ENCODE peak calls at places on chromosomes 3 and 15, in six cellular contexts. B is stomach, Q is transverse colon, T is IMR-90, D is heart right ventricle, G is tibial nerve. C is an unnamed sample.

GRCh38 chr3:150371741-150372254 is 36.3 kb upstream of the TSC22D2 start:
- DNase-seq in B (peak), Q (peak), T (peak), D (no peak), G (peak), C (no peak)

GRCh38 chr3:162546910-162547309 is 1050.3 kb downstream of the OTOL1 start:
- DNase-seq in B (no peak), Q (no peak), T (no peak), D (no peak), G (no peak), C (no peak)

GRCh38 chr3:148866261-148866660 is 1.2 kb downstream of the CPA3 start:
- DNase-seq in B (no peak), Q (no peak), T (peak), D (no peak), G (no peak), C (no peak)

GRCh38 chr3:151403246-151403645 is 18.7 kb upstream of the P2RY12 start:
- DNase-seq in B (no peak), Q (no peak), T (peak), D (no peak), G (no peak), C (no peak)

GRCh38 chr3:171088984-171089754 is 62.6 kb upstream of the SLC2A2 start:
- DNase-seq in B (no peak), Q (no peak), T (peak), D (no peak), G (no peak), C (no peak)

GRCh38 chr3:156750874-156751245 is 75.3 kb upstream of the LEKR1 start:
- DNase-seq in B (no peak), Q (no peak), T (peak), D (no peak), G (no peak), C (no peak)

GRCh38 chr3:127565711-127566110 is 24.8 kb downstream of the TPRA1 start:
- DNase-seq in B (no peak), Q (no peak), T (no peak), D (no peak), G (no peak), C (no peak)

GRCh38 chr15:86165263-86166204 is 85.9 kb downstream of the AGBL1 start:
- DNase-seq in B (no peak), Q (no peak), T (no peak), D (no peak), G (no peak), C (no peak)

GRCh38 chr3:30332196-30333021 is 274.0 kb upstream of the TGFBR2 start:
- DNase-seq in B (no peak), Q (no peak), T (no peak), D (no peak), G (no peak), C (no peak)

GRCh38 chr3:160016972-160017371 is 28.3 kb downstream of the IL12A start:
- DNase-seq in B (no peak), Q (no peak), T (peak), D (no peak), G (no peak), C (no peak)

GRCh38 chr15:58038426-58039106 is 26.9 kb downstream of the ALDH1A2 start:
- DNase-seq in B (peak), Q (peak), T (no peak), D (no peak), G (no peak), C (no peak)

GRCh38 chr15:68276668-68277067 is 877 bp upstream of the FEM1B start:
- DNase-seq in B (no peak), Q (no peak), T (no peak), D (no peak), G (no peak), C (no peak)

GRCh38 chr3:137035631-137036030 is 77.8 kb downstream of the IL20RB start:
- DNase-seq in B (no peak), Q (no peak), T (peak), D (no peak), G (no peak), C (no peak)

GRCh38 chr3:15812183-15812582 is 14.4 kb upstream of the ANKRD28 start:
- DNase-seq in B (no peak), Q (no peak), T (peak), D (no peak), G (no peak), C (no peak)

GRCh38 chr15:42737529-42738328 is 801 bp upstream of the CDAN1 start:
- DNase-seq in B (peak), Q (peak), T (peak), D (no peak), G (no peak), C (no peak)

GRCh38 chr3:183907911-183908331 is 23.2 kb upstream of the PARL start:
- DNase-seq in B (no peak), Q (no peak), T (no peak), D (no peak), G (no peak), C (no peak)

GRCh38 chr3:16079519-16079918 is 95.0 kb upstream of the GALNT15 start:
- DNase-seq in B (no peak), Q (no peak), T (peak), D (no peak), G (no peak), C (no peak)

GRCh38 chr15:101048191-101049011 is 129.2 kb downstream of the LRRK1 start:
- DNase-seq in B (peak), Q (peak), T (no peak), D (no peak), G (no peak), C (peak)

GRCh38 chr15:68821190-68821897 is 649 bp upstream of the ANP32A start:
- DNase-seq in B (no peak), Q (no peak), T (no peak), D (no peak), G (no peak), C (no peak)

GRCh38 chr3:128784228-128784627 is 58.2 kb downstream of the RAB7A start:
- DNase-seq in B (no peak), Q (no peak), T (no peak), D (peak), G (no peak), C (no peak)

GRCh38 chr3:189488241-189488767 is 142.9 kb upstream of the TP63 start:
- DNase-seq in B (no peak), Q (no peak), T (no peak), D (no peak), G (no peak), C (no peak)

GRCh38 chr3:107999215-107999775 is 91.5 kb downstream of the CD47 start:
- DNase-seq in B (peak), Q (no peak), T (no peak), D (no peak), G (no peak), C (no peak)

GRCh38 chr3:102104093-102104492 is 254.8 kb downstream of the NFKBIZ start:
- DNase-seq in B (no peak), Q (no peak), T (no peak), D (no peak), G (no peak), C (no peak)

GRCh38 chr3:56075089-56075488 is 393.2 kb downstream of the ERC2 start:
- DNase-seq in B (no peak), Q (no peak), T (no peak), D (no peak), G (no peak), C (no peak)

GRCh38 chr3:183815565-183815943 is 9.8 kb downstream of the MAP6D1 start:
- DNase-seq in B (no peak), Q (no peak), T (no peak), D (no peak), G (no peak), C (no peak)

GRCh38 chr15:55741592-55742497 is 1.1 kb downstream of the PRTG start:
- DNase-seq in B (no peak), Q (no peak), T (no peak), D (no peak), G (peak), C (no peak)

GRCh38 chr3:39207361-39208192 is 15.2 kb upstream of the XIRP1 start:
- DNase-seq in B (no peak), Q (no peak), T (no peak), D (no peak), G (no peak), C (no peak)

GRCh38 chr3:127964816-127965215 is 49.8 kb downstream of the KBTBD12 start:
- DNase-seq in B (no peak), Q (no peak), T (no peak), D (no peak), G (no peak), C (no peak)

GRCh38 chr3:159787794-159788205 is 200.8 kb upstream of the IL12A start:
- DNase-seq in B (no peak), Q (peak), T (peak), D (no peak), G (no peak), C (no peak)

GRCh38 chr3:46214751-46215352 is 6.7 kb upstream of the CCR1 start:
- DNase-seq in B (peak), Q (no peak), T (no peak), D (no peak), G (no peak), C (no peak)

GRCh38 chr3:106518516-106518915 is 649.7 kb upstream of the CBLB start:
- DNase-seq in B (no peak), Q (no peak), T (peak), D (no peak), G (no peak), C (no peak)

GRCh38 chr3:71245052-71245488 is 338.5 kb downstream of the FOXP1 start:
- DNase-seq in B (no peak), Q (peak), T (peak), D (no peak), G (no peak), C (no peak)
- TF ChIP-seq CTCF in B (no peak), Q (no peak), T (peak), D (no peak), G (no peak), C (no peak)

GRCh38 chr3:69085543-69086132 is 901 bp downstream of the ARL6IP5 start:
- DNase-seq in B (peak), Q (peak), T (no peak), D (peak), G (no peak), C (no peak)
- TF ChIP-seq CTCF in B (no peak), Q (no peak), T (no peak), D (no peak), G (no peak), C (no peak)

GRCh38 chr3:112773-113172 is 83.8 kb upstream of the CHL1 start:
- DNase-seq in B (no peak), Q (no peak), T (no peak), D (no peak), G (no peak), C (no peak)
- TF ChIP-seq CTCF in B (no peak), Q (no peak), T (no peak), D (no peak), G (no peak), C (no peak)

GRCh38 chr15:33701304-33701696 is 267.0 kb upstream of the CHRM5 start:
- DNase-seq in B (no peak), Q (no peak), T (no peak), D (no peak), G (no peak), C (no peak)
- TF ChIP-seq CTCF in B (no peak), Q (no peak), T (no peak), D (no peak), G (no peak), C (no peak)

DNA sequence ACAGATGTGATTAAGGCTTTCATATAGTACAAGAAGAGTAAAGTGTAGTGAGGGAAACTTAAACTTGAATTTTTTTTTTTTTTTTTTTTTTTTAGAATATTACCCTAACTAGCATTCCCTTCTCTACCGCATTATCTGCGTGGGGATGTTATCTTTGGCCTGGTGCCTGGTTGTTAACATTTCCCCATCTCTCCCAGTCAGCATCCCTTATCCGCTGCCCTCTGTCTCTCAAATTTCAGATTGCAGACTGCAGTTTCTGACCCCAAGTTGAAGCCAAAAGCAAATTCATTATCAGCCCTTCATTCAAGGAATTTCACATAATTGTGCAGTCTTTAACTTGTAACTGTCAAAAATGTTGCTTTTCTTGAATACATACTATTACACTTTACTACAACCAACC is 353.0 kb downstream of the PLOD2 start:
- DNase-seq in B (no peak), Q (no peak), T (peak), D (no peak), G (no peak), C (no peak)
- TF ChIP-seq CTCF in B (no peak), Q (no peak), T (no peak), D (no peak), G (peak), C (no peak)

GRCh38 chr3:146187334-146187950 is 26.5 kb upstream of the PLOD2 start:
- DNase-seq in B (no peak), Q (no peak), T (peak), D (no peak), G (peak), C (no peak)
- TF ChIP-seq CTCF in B (no peak), Q (peak), T (peak), D (peak), G (peak), C (no peak)

DNA sequence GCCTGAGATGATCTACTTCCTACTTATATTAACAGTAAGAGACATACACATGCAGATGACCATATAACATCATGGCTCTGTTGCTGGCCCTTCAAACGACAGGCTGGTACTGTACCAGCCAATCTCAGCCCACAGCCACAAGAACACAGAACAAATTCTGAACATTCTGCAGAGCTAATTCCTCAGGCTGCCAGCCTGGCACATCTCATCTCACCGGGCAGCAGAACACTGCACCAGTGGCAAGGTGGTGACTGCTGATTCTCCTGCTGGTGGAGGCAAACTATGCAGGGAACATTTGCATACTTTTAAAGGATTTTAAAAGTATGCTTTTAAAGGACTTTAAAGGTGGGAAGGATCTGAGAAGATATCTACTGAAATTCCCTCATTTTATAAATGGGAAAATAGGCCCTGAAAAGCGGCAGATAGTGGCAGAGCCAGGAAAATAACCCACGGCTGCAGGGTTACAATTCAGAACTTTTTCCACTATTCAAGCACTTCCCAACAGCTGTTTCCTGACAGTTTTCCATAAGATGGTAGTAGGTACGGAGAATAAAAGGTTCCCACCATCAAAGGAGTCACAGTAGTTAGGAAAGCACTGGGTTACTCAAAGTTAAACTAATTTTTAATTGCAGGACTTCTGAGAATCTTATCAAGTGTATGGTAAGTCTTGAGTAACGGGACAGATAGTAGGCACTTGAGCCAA is 37.3 kb downstream of the SUMF1 start:
- DNase-seq in B (no peak), Q (no peak), T (no peak), D (no peak), G (no peak), C (no peak)
- TF ChIP-seq CTCF in B (no peak), Q (no peak), T (no peak), D (no peak), G (no peak), C (no peak)

DNA sequence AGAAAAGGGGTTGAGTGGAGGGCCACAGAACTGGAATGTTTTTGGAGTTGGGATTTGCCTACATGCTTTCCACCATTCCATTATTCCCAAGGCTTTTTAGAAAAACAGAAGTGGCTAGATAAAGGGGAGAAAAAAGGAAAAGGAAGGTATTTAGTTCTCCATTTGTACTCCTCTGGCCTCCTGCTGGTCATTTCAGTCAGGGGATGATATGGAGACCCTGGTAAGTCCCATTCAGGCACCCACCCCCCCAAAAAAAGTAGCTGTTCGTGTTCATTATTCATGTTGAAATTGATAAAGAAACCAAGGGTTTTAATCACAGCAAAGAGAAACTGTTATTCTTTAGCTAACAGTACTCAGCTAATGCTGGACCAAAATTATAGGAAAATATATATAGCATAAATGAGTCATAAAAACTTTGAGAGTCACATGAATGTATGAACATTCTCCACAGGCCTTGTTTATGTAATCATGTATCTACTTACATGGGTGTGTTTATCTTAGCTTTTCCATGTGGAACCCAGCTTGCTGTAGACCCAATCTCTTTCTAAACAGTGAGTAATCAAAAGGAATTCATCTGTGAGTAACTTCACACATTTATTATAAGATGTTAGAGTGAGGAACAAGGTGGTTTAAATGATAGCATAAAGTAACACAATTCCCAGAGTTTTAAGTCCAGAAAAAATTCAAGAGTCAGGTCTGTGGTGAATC is 167.2 kb downstream of the KCNMB2 start:
- DNase-seq in B (no peak), Q (no peak), T (peak), D (no peak), G (no peak), C (no peak)
- TF ChIP-seq CTCF in B (no peak), Q (no peak), T (peak), D (no peak), G (no peak), C (no peak)

C was measured in activated B cell treated with CpG ODN at 0.5 μM for 24 hours.